ENCODE peak calls at places on chromosome 16, in seven cellular contexts. One of them, this sample, is unnamed.

GRCh38 chr16:71676236-71676635 is 48.3 kb downstream of the PHLPP2 start:
- DNase-seq in astrocyte of the cerebellum: no peak
- DNase-seq in NCI-H1092 treated with DMSO at 0.1 percent for 48 hours: no peak
- DNase-seq in HT1080: no peak
- DNase-seq in T-helper 1 cell: no peak
- DNase-seq in ascending aorta: no peak
- DNase-seq in left cardiac atrium: no peak
- DNase-seq in this sample: no peak

GRCh38 chr16:47990676-47991075 is 165.1 kb downstream of the ABCC12 start:
- DNase-seq in left cardiac atrium: no peak
- DNase-seq in astrocyte of the cerebellum: no peak
- DNase-seq in ascending aorta: no peak
- DNase-seq in NCI-H1092 treated with DMSO at 0.1 percent for 48 hours: no peak
- DNase-seq in HT1080: no peak
- DNase-seq in T-helper 1 cell: no peak
- DNase-seq in this sample: no peak

GRCh38 chr16:56728027-56728426 is 1.9 kb upstream of the NUP93 start:
- DNase-seq in NCI-H1092 treated with DMSO at 0.1 percent for 48 hours: no peak
- DNase-seq in T-helper 1 cell: no peak
- DNase-seq in astrocyte of the cerebellum: no peak
- DNase-seq in HT1080: no peak
- DNase-seq in left cardiac atrium: no peak
- DNase-seq in ascending aorta: no peak
- DNase-seq in this sample: no peak

GRCh38 chr16:65445313-65446260 is 323.7 kb upstream of the CDH11 start:
- DNase-seq in ascending aorta: no peak
- DNase-seq in NCI-H1092 treated with DMSO at 0.1 percent for 48 hours: no peak
- DNase-seq in T-helper 1 cell: no peak
- DNase-seq in HT1080: no peak
- DNase-seq in left cardiac atrium: no peak
- DNase-seq in astrocyte of the cerebellum: no peak
- DNase-seq in this sample: no peak

GRCh38 chr16:66270333-66270927 is 96.1 kb upstream of the CDH5 start:
- DNase-seq in NCI-H1092 treated with DMSO at 0.1 percent for 48 hours: peak
- DNase-seq in ascending aorta: no peak
- DNase-seq in HT1080: peak
- DNase-seq in left cardiac atrium: peak
- DNase-seq in astrocyte of the cerebellum: no peak
- DNase-seq in T-helper 1 cell: no peak
- DNase-seq in this sample: peak

GRCh38 chr16:78563905-78564304 is 464.5 kb downstream of the WWOX start:
- DNase-seq in ascending aorta: no peak
- DNase-seq in astrocyte of the cerebellum: no peak
- DNase-seq in NCI-H1092 treated with DMSO at 0.1 percent for 48 hours: peak
- DNase-seq in left cardiac atrium: no peak
- DNase-seq in T-helper 1 cell: no peak
- DNase-seq in HT1080: no peak
- DNase-seq in this sample: no peak

GRCh38 chr16:2704166-2704982 is 15.7 kb downstream of the PRSS27 start:
- DNase-seq in HT1080: no peak
- DNase-seq in left cardiac atrium: no peak
- DNase-seq in NCI-H1092 treated with DMSO at 0.1 percent for 48 hours: no peak
- DNase-seq in ascending aorta: no peak
- DNase-seq in astrocyte of the cerebellum: no peak
- DNase-seq in T-helper 1 cell: no peak
- DNase-seq in this sample: no peak

GRCh38 chr16:67805718-67806427 is 487 bp downstream of the RANBP10 start:
- DNase-seq in ascending aorta: no peak
- DNase-seq in NCI-H1092 treated with DMSO at 0.1 percent for 48 hours: peak
- DNase-seq in T-helper 1 cell: no peak
- DNase-seq in left cardiac atrium: peak
- DNase-seq in astrocyte of the cerebellum: no peak
- DNase-seq in HT1080: no peak
- DNase-seq in this sample: no peak

GRCh38 chr16:17228048-17228707 is 242.6 kb downstream of the XYLT1 start:
- DNase-seq in astrocyte of the cerebellum: no peak
- DNase-seq in T-helper 1 cell: no peak
- DNase-seq in NCI-H1092 treated with DMSO at 0.1 percent for 48 hours: no peak
- DNase-seq in HT1080: no peak
- DNase-seq in left cardiac atrium: no peak
- DNase-seq in ascending aorta: no peak
- DNase-seq in this sample: peak

GRCh38 chr16:678209-678857 is 1.9 kb upstream of the STUB1 start:
- DNase-seq in astrocyte of the cerebellum: no peak
- DNase-seq in NCI-H1092 treated with DMSO at 0.1 percent for 48 hours: no peak
- DNase-seq in T-helper 1 cell: no peak
- DNase-seq in left cardiac atrium: no peak
- DNase-seq in ascending aorta: no peak
- DNase-seq in HT1080: no peak
- DNase-seq in this sample: no peak

GRCh38 chr16:85029413-85029794 is 1.8 kb downstream of the KIAA0513 start:
- DNase-seq in ascending aorta: no peak
- DNase-seq in T-helper 1 cell: peak
- DNase-seq in astrocyte of the cerebellum: no peak
- DNase-seq in left cardiac atrium: no peak
- DNase-seq in NCI-H1092 treated with DMSO at 0.1 percent for 48 hours: no peak
- DNase-seq in HT1080: peak
- DNase-seq in this sample: peak

GRCh38 chr16:30485818-30486436 is 13.4 kb downstream of the ITGAL start:
- DNase-seq in left cardiac atrium: no peak
- DNase-seq in HT1080: peak
- DNase-seq in NCI-H1092 treated with DMSO at 0.1 percent for 48 hours: no peak
- DNase-seq in ascending aorta: no peak
- DNase-seq in T-helper 1 cell: no peak
- DNase-seq in astrocyte of the cerebellum: no peak
- DNase-seq in this sample: no peak

GRCh38 chr16:67311607-67312449 is 14.7 kb downstream of the KCTD19 start:
- DNase-seq in astrocyte of the cerebellum: peak
- DNase-seq in ascending aorta: no peak
- DNase-seq in left cardiac atrium: peak
- DNase-seq in HT1080: peak
- DNase-seq in NCI-H1092 treated with DMSO at 0.1 percent for 48 hours: no peak
- DNase-seq in T-helper 1 cell: no peak
- DNase-seq in this sample: peak

GRCh38 chr16:11705311-11705710 is 37.1 kb downstream of the SNN start:
- DNase-seq in HT1080: no peak
- DNase-seq in left cardiac atrium: no peak
- DNase-seq in NCI-H1092 treated with DMSO at 0.1 percent for 48 hours: no peak
- DNase-seq in T-helper 1 cell: no peak
- DNase-seq in ascending aorta: no peak
- DNase-seq in astrocyte of the cerebellum: no peak
- DNase-seq in this sample: no peak

GRCh38 chr16:89080251-89080853 is 13.3 kb upstream of the ACSF3 start:
- DNase-seq in T-helper 1 cell: no peak
- DNase-seq in ascending aorta: no peak
- DNase-seq in astrocyte of the cerebellum: no peak
- DNase-seq in left cardiac atrium: no peak
- DNase-seq in HT1080: no peak
- DNase-seq in NCI-H1092 treated with DMSO at 0.1 percent for 48 hours: no peak
- DNase-seq in this sample: no peak

GRCh38 chr16:66127459-66128362 is 238.8 kb upstream of the CDH5 start:
- DNase-seq in NCI-H1092 treated with DMSO at 0.1 percent for 48 hours: no peak
- DNase-seq in HT1080: peak
- DNase-seq in ascending aorta: no peak
- DNase-seq in T-helper 1 cell: no peak
- DNase-seq in astrocyte of the cerebellum: no peak
- DNase-seq in left cardiac atrium: peak
- DNase-seq in this sample: no peak

GRCh38 chr16:17318200-17318599 is 152.6 kb downstream of the XYLT1 start:
- DNase-seq in T-helper 1 cell: no peak
- DNase-seq in HT1080: no peak
- DNase-seq in ascending aorta: no peak
- DNase-seq in left cardiac atrium: no peak
- DNase-seq in astrocyte of the cerebellum: no peak
- DNase-seq in NCI-H1092 treated with DMSO at 0.1 percent for 48 hours: no peak
- DNase-seq in this sample: no peak

GRCh38 chr16:81711609-81712329 is 67.3 kb upstream of the PLCG2 start:
- DNase-seq in astrocyte of the cerebellum: peak
- DNase-seq in left cardiac atrium: no peak
- DNase-seq in T-helper 1 cell: no peak
- DNase-seq in ascending aorta: no peak
- DNase-seq in NCI-H1092 treated with DMSO at 0.1 percent for 48 hours: no peak
- DNase-seq in HT1080: peak
- DNase-seq in this sample: peak

GRCh38 chr16:7137560-7138330 is 194.9 kb upstream of the RBFOX1 start:
- DNase-seq in left cardiac atrium: no peak
- DNase-seq in astrocyte of the cerebellum: no peak
- DNase-seq in ascending aorta: no peak
- DNase-seq in HT1080: peak
- DNase-seq in T-helper 1 cell: no peak
- DNase-seq in NCI-H1092 treated with DMSO at 0.1 percent for 48 hours: no peak
- DNase-seq in this sample: no peak

GRCh38 chr16:27322858-27323780 is 9.3 kb downstream of the IL4R start:
- DNase-seq in astrocyte of the cerebellum: no peak
- DNase-seq in HT1080: no peak
- DNase-seq in NCI-H1092 treated with DMSO at 0.1 percent for 48 hours: no peak
- DNase-seq in T-helper 1 cell: no peak
- DNase-seq in left cardiac atrium: no peak
- DNase-seq in ascending aorta: no peak
- DNase-seq in this sample: no peak

GRCh38 chr16:8109510-8110369 is 480.6 kb downstream of the TMEM114 start:
- DNase-seq in NCI-H1092 treated with DMSO at 0.1 percent for 48 hours: peak
- DNase-seq in ascending aorta: no peak
- DNase-seq in HT1080: peak
- DNase-seq in T-helper 1 cell: no peak
- DNase-seq in left cardiac atrium: no peak
- DNase-seq in astrocyte of the cerebellum: no peak
- DNase-seq in this sample: peak

GRCh38 chr16:19524356-19524865 is 669 bp downstream of the CCP110 start:
- DNase-seq in T-helper 1 cell: no peak
- DNase-seq in NCI-H1092 treated with DMSO at 0.1 percent for 48 hours: peak
- DNase-seq in astrocyte of the cerebellum: no peak
- DNase-seq in ascending aorta: no peak
- DNase-seq in HT1080: no peak
- DNase-seq in left cardiac atrium: no peak
- DNase-seq in this sample: no peak

GRCh38 chr16:3023415-3023668 is 400 bp downstream of the HCFC1R1 start:
- DNase-seq in astrocyte of the cerebellum: no peak
- DNase-seq in HT1080: peak
- DNase-seq in T-helper 1 cell: no peak
- DNase-seq in left cardiac atrium: peak
- DNase-seq in NCI-H1092 treated with DMSO at 0.1 percent for 48 hours: no peak
- DNase-seq in ascending aorta: no peak
- DNase-seq in this sample: peak

GRCh38 chr16:87339086-87339723 is 22.0 kb upstream of the C16orf95 start:
- DNase-seq in left cardiac atrium: no peak
- DNase-seq in ascending aorta: no peak
- DNase-seq in HT1080: no peak
- DNase-seq in astrocyte of the cerebellum: no peak
- DNase-seq in NCI-H1092 treated with DMSO at 0.1 percent for 48 hours: no peak
- DNase-seq in T-helper 1 cell: no peak
- DNase-seq in this sample: no peak

GRCh38 chr16:81833751-81834150 is 54.7 kb downstream of the PLCG2 start:
- DNase-seq in astrocyte of the cerebellum: no peak
- DNase-seq in T-helper 1 cell: no peak
- DNase-seq in left cardiac atrium: no peak
- DNase-seq in HT1080: no peak
- DNase-seq in NCI-H1092 treated with DMSO at 0.1 percent for 48 hours: no peak
- DNase-seq in ascending aorta: no peak
- DNase-seq in this sample: no peak

GRCh38 chr16:52492789-52493357 is 54.1 kb downstream of the TOX3 start:
- DNase-seq in NCI-H1092 treated with DMSO at 0.1 percent for 48 hours: no peak
- DNase-seq in ascending aorta: no peak
- DNase-seq in HT1080: no peak
- DNase-seq in T-helper 1 cell: no peak
- DNase-seq in astrocyte of the cerebellum: no peak
- DNase-seq in left cardiac atrium: no peak
- DNase-seq in this sample: no peak

GRCh38 chr16:57382535-57383275 is 10.4 kb downstream of the CX3CL1 start:
- DNase-seq in HT1080: no peak
- DNase-seq in NCI-H1092 treated with DMSO at 0.1 percent for 48 hours: no peak
- DNase-seq in astrocyte of the cerebellum: no peak
- DNase-seq in T-helper 1 cell: no peak
- DNase-seq in ascending aorta: no peak
- DNase-seq in left cardiac atrium: no peak
- DNase-seq in this sample: no peak

GRCh38 chr16:16005725-16006124 is 56.3 kb downstream of the ABCC1 start:
- DNase-seq in ascending aorta: no peak
- DNase-seq in NCI-H1092 treated with DMSO at 0.1 percent for 48 hours: no peak
- DNase-seq in left cardiac atrium: no peak
- DNase-seq in HT1080: no peak
- DNase-seq in astrocyte of the cerebellum: no peak
- DNase-seq in T-helper 1 cell: no peak
- DNase-seq in this sample: no peak

GRCh38 chr16:19853973-19854876 is 30.4 kb downstream of the GPRC5B start:
- DNase-seq in T-helper 1 cell: no peak
- DNase-seq in NCI-H1092 treated with DMSO at 0.1 percent for 48 hours: no peak
- DNase-seq in left cardiac atrium: no peak
- DNase-seq in ascending aorta: no peak
- DNase-seq in astrocyte of the cerebellum: no peak
- DNase-seq in HT1080: no peak
- DNase-seq in this sample: no peak

GRCh38 chr16:997440-998051 is 16.0 kb downstream of the SOX8 start:
- DNase-seq in left cardiac atrium: peak
- DNase-seq in T-helper 1 cell: peak
- DNase-seq in astrocyte of the cerebellum: no peak
- DNase-seq in HT1080: peak
- DNase-seq in NCI-H1092 treated with DMSO at 0.1 percent for 48 hours: no peak
- DNase-seq in ascending aorta: no peak
- DNase-seq in this sample: no peak

GRCh38 chr16:84029297-84030096 is 13.1 kb downstream of the SLC38A8 start:
- DNase-seq in HT1080: no peak
- DNase-seq in T-helper 1 cell: no peak
- DNase-seq in ascending aorta: no peak
- DNase-seq in astrocyte of the cerebellum: no peak
- DNase-seq in NCI-H1092 treated with DMSO at 0.1 percent for 48 hours: no peak
- DNase-seq in left cardiac atrium: no peak
- DNase-seq in this sample: no peak

GRCh38 chr16:76265434-76266045 is 11.7 kb upstream of the CNTNAP4 start:
- DNase-seq in HT1080: peak
- DNase-seq in ascending aorta: no peak
- DNase-seq in NCI-H1092 treated with DMSO at 0.1 percent for 48 hours: peak
- DNase-seq in astrocyte of the cerebellum: peak
- DNase-seq in left cardiac atrium: no peak
- DNase-seq in T-helper 1 cell: no peak
- DNase-seq in this sample: peak

GRCh38 chr16:55542459-55543082 is 23.9 kb upstream of the CAPNS2 start:
- DNase-seq in NCI-H1092 treated with DMSO at 0.1 percent for 48 hours: no peak
- DNase-seq in left cardiac atrium: no peak
- DNase-seq in T-helper 1 cell: no peak
- DNase-seq in astrocyte of the cerebellum: peak
- DNase-seq in ascending aorta: no peak
- DNase-seq in HT1080: peak
- DNase-seq in this sample: no peak

GRCh38 chr16:19872935-19873334 is 11.7 kb downstream of the GPRC5B start:
- DNase-seq in T-helper 1 cell: no peak
- DNase-seq in left cardiac atrium: no peak
- DNase-seq in NCI-H1092 treated with DMSO at 0.1 percent for 48 hours: no peak
- DNase-seq in HT1080: no peak
- DNase-seq in ascending aorta: no peak
- DNase-seq in astrocyte of the cerebellum: no peak
- DNase-seq in this sample: no peak

GRCh38 chr16:69443809-69444611 is 19.6 kb downstream of the CYB5B start:
- DNase-seq in ascending aorta: no peak
- DNase-seq in astrocyte of the cerebellum: no peak
- DNase-seq in HT1080: no peak
- DNase-seq in NCI-H1092 treated with DMSO at 0.1 percent for 48 hours: no peak
- DNase-seq in left cardiac atrium: no peak
- DNase-seq in T-helper 1 cell: no peak
- DNase-seq in this sample: peak

GRCh38 chr16:17194190-17194780 is 276.5 kb downstream of the XYLT1 start:
- DNase-seq in NCI-H1092 treated with DMSO at 0.1 percent for 48 hours: peak
- DNase-seq in HT1080: no peak
- DNase-seq in ascending aorta: no peak
- DNase-seq in astrocyte of the cerebellum: no peak
- DNase-seq in left cardiac atrium: peak
- DNase-seq in T-helper 1 cell: peak
- DNase-seq in this sample: peak